ENCODE peak calls at places on chromosomes 7 and 10, in six cellular contexts. N is GM10248, E is heart left ventricle, D is AG09319, A is AG09309, G is esophagus muscularis mucosa. F is an unnamed sample.

GRCh38 chr7:135878284-135878683 is 98.9 kb downstream of the MTPN start:
- DNase-seq in G (no peak), N (no peak), E (no peak), D (no peak), A (no peak), F (no peak)

GRCh38 chr10:110181451-110181850 is 26.0 kb upstream of the MXI1 start:
- DNase-seq in G (no peak), N (no peak), A (no peak), D (no peak), E (no peak), F (no peak)

GRCh38 chr10:7538970-7539694 is 127.6 kb downstream of the ITIH5 start:
- DNase-seq in N (no peak), D (no peak), G (no peak), A (no peak), E (no peak), F (peak; percentile 57)

GRCh38 chr10:580796-581195 is 108.7 kb downstream of the DIP2C start:
- DNase-seq in E (no peak), A (peak; percentile 67), D (peak; percentile 41), G (no peak), N (no peak), F (no peak)

GRCh38 chr10:130495891-130496642 is 359.9 kb downstream of the GLRX3 start:
- DNase-seq in A (no peak), D (no peak), E (no peak), N (no peak), G (peak; percentile 95), F (no peak)

GRCh38 chr10:127041561-127041960 is 136.3 kb downstream of the DOCK1 start:
- DNase-seq in A (peak; percentile 88), N (no peak), E (no peak), G (no peak), D (peak; percentile 68), F (no peak)

GRCh38 chr7:106757846-106758245 is 96.9 kb upstream of the CCDC71L start:
- DNase-seq in A (peak; percentile 33), G (no peak), E (peak; percentile 47), D (peak; percentile 59), N (no peak), F (no peak)

GRCh38 chr7:1169409-1170368 is 9.7 kb upstream of the ZFAND2A start:
- DNase-seq in E (peak; percentile 89), A (no peak), D (peak; percentile 57), N (peak; percentile 90), G (peak; percentile 95), F (peak; percentile 97)

GRCh38 chr7:27548304-27548703 is 114.4 kb downstream of the HIBADH start:
- DNase-seq in G (no peak), D (no peak), N (no peak), E (no peak), A (no peak), F (no peak)

GRCh38 chr10:96863922-96864543 is 31.9 kb downstream of the LCOR start:
- DNase-seq in N (peak; percentile 53), D (no peak), A (no peak), E (no peak), G (no peak), F (no peak)

GRCh38 chr7:73856941-73857340 is 4.0 kb upstream of the TMEM270 start:
- DNase-seq in D (no peak), A (no peak), G (no peak), N (no peak), E (no peak), F (no peak)

GRCh38 chr10:27155073-27155754 is at the start of gene MASTL:
- DNase-seq in E (peak; percentile 96), A (peak; percentile 76), D (peak; percentile 89), G (peak; percentile 97), N (peak; percentile 96), F (peak; percentile 97)

GRCh38 chr10:123303581-123303980 is 149.4 kb downstream of the BUB3 start:
- DNase-seq in G (no peak), A (no peak), E (no peak), D (no peak), N (no peak), F (no peak)

GRCh38 chr7:93948106-93948505 is 26.6 kb downstream of the GNG11 start:
- DNase-seq in N (no peak), A (no peak), E (no peak), G (no peak), D (no peak), F (no peak)

GRCh38 chr7:141593134-141593533 is 41.9 kb downstream of the AGK start:
- DNase-seq in N (no peak), A (no peak), E (no peak), D (no peak), G (no peak), F (peak; percentile 9)

GRCh38 chr7:141012044-141012685 is 2.6 kb downstream of the MRPS33 start:
- DNase-seq in G (no peak), D (no peak), N (peak; percentile 37), A (peak; percentile 17), E (peak; percentile 30), F (peak; percentile 79)

GRCh38 chr7:124033807-124034753 is 1.2 kb upstream of the TMEM229A start:
- DNase-seq in E (no peak), N (no peak), D (no peak), A (no peak), G (no peak), F (no peak)

GRCh38 chr10:20105931-20106330 is 289.7 kb downstream of the PLXDC2 start:
- DNase-seq in E (no peak), D (no peak), N (no peak), G (no peak), A (peak; percentile 13), F (no peak)

GRCh38 chr10:33252794-33253203 is 81.7 kb downstream of the NRP1 start:
- DNase-seq in N (no peak), D (no peak), A (peak; percentile 71), E (no peak), G (no peak), F (no peak)

GRCh38 chr10:14838582-14839304 is 637 bp downstream of the HSPA14 start:
- DNase-seq in A (no peak), G (peak; percentile 90), D (no peak), E (peak; percentile 41), N (peak; percentile 39), F (peak; percentile 44)

GRCh38 chr7:11768263-11768662 is 63.7 kb downstream of the THSD7A start:
- DNase-seq in D (no peak), A (no peak), E (no peak), G (no peak), N (no peak), F (no peak)

GRCh38 chr7:142152076-142152475 is 40.6 kb downstream of the MGAM2 start:
- DNase-seq in D (no peak), N (no peak), A (no peak), E (no peak), G (no peak), F (no peak)

GRCh38 chr10:86301431-86301830 is 65.2 kb downstream of the GRID1 start:
- DNase-seq in N (no peak), E (no peak), A (no peak), D (no peak), G (no peak), F (no peak)

GRCh38 chr7:69903410-69903809 is 305.1 kb downstream of the AUTS2 start:
- DNase-seq in A (no peak), N (no peak), G (no peak), E (no peak), D (no peak), F (no peak)

DNA sequence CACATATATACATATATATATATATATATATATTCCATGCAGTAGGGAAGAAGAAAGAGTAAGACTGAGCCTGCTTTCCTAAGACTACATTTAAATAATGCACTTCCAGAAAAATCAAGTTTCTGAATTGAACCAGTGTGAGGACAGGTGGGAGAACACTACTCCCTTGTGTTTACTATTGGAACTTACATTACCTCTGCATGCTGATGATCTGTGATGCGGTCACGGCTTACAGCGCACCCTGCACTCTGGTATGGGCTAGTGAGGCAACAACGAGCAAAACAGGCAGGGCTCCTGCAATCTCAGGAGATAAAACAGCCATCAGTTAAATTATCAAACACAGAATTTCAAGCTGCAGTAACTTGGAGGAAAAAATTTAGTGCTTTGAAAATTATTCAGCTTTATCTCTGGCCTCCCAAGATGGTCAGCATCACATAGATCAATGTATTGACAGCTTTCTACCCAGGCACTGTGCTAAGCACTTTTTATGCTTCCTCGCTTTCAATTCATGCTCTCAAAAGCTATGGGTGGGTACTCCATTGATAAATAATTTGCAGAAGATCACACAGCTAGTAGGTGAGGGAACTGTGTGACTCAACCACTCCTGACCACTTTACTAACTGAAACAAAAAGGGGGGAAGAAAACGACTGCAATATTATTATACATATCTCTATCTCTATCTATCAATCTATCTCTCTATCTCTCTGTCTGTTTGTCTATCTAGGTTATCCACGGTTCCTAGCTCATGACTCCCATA is 20.5 kb upstream of the SLC16A12 start:
- DNase-seq in E (peak; percentile 31), D (no peak), G (no peak), A (no peak), N (no peak), F (no peak)
- TF ChIP-seq CTCF in E (peak; percentile 31), D (no peak), G (no peak), A (peak; percentile 21), N (no peak), F (no peak)

GRCh38 chr10:68331455-68332258 is at the start of gene HNRNPH3:
- DNase-seq in G (peak; percentile 98), D (peak; percentile 95), E (peak; percentile 98), N (peak; percentile 97), A (peak; percentile 81), F (peak; percentile 98)
- TF ChIP-seq CTCF in G (no peak), D (no peak), E (peak; percentile 14), N (no peak), A (no peak), F (no peak)

DNA sequence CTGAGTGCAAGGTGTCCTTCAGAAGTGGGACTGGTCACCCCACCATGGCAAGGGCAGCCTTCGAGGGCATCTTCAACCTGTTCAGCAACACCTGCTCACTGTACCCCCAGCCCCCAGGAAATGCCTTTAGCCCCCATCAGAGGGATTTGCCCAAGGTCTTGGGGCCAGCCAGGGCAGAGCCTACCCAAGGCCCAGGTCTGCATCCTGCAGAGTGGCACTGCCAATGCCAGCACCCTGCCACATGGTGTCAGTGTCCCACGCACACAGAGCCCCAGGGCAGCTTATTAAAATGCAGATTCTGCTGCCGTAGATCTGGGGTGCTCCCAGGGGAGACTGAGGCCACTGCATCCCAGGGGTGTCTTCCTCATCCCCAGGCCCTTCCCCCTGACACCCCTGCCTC is 106.2 kb upstream of the KCTD7 start:
- DNase-seq in E (peak; percentile 39), N (no peak), A (no peak), D (no peak), G (no peak), F (peak; percentile 33)
- TF ChIP-seq CTCF in E (peak; percentile 32), N (peak; percentile 20), A (peak; percentile 37), D (peak; percentile 27), G (no peak), F (no peak)

GRCh38 chr10:116470768-116471415 is 43.2 kb downstream of the PNLIPRP3 start:
- DNase-seq in D (no peak), G (no peak), N (no peak), E (no peak), A (no peak), F (no peak)
- TF ChIP-seq CTCF in D (peak; percentile 20), G (no peak), N (no peak), E (no peak), A (peak; percentile 26), F (no peak)

DNA sequence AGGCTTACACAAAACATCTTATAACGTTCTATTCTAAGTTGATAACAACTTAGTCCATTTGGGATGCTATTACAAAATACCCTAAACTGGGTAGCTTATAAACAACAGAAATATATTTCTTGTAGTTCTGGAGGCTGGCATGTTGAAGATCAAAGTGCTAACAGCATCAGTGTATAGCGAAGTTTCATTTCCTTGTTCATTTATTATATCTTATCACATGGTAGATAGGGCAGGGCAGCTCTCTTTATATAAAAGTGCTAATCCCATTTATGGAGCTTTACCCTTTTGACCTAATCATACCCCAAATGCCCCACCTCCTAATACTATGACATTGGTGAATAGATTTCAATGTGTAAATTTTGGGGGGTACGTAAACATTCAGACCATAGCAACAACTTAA is 6.3 kb downstream of the CASP7 start:
- DNase-seq in D (no peak), N (no peak), A (no peak), E (no peak), G (no peak), F (no peak)
- TF ChIP-seq CTCF in D (no peak), N (no peak), A (no peak), E (no peak), G (no peak), F (no peak)